ENCODE peak calls at places on chromosomes 7 and 10, in eight cellular contexts. M is foreskin keratinocyte, Z is NCI-H187, I is HuH-7.5, R is ureter, P is HL-60, J is T-helper 2 cell, S is HCEC 1CT. L is an unnamed sample.

GRCh38 chr7:1263391-1263951 is 30.8 kb downstream of the UNCX start:
- DNase-seq in M (no peak), Z (no peak), I (no peak), R (no peak), P (no peak), J (no peak), S (no peak), L (no peak)

GRCh38 chr10:70549962-70550845 is 52.3 kb downstream of the PRF1 start:
- DNase-seq in M (no peak), Z (peak), I (peak), R (peak), P (no peak), J (peak), S (peak), L (no peak)

GRCh38 chr7:44251269-44251668 is 50.5 kb downstream of the YKT6 start:
- DNase-seq in M (no peak), Z (no peak), I (no peak), R (no peak), P (no peak), J (no peak), S (no peak), L (no peak)

GRCh38 chr7:113764401-113765035 is 154.3 kb downstream of the PPP1R3A start:
- DNase-seq in M (peak), Z (no peak), I (no peak), R (no peak), P (no peak), J (no peak), S (peak), L (no peak)

GRCh38 chr10:21993360-21994001 is 10.0 kb downstream of the DNAJC1 start:
- DNase-seq in M (no peak), Z (no peak), I (no peak), R (no peak), P (no peak), J (no peak), S (peak), L (no peak)

GRCh38 chr10:95388539-95388938 is 97.7 kb upstream of the PDLIM1 start:
- DNase-seq in M (no peak), Z (no peak), I (peak), R (no peak), P (no peak), J (no peak), S (no peak), L (no peak)

GRCh38 chr7:129949292-129950133 is 3.2 kb downstream of the UBE2H start:
- DNase-seq in M (peak), Z (no peak), I (no peak), R (no peak), P (no peak), J (no peak), S (peak), L (no peak)

GRCh38 chr7:135441791-135442190 is 68.1 kb downstream of the CNOT4 start:
- DNase-seq in M (peak), Z (no peak), I (no peak), R (no peak), P (no peak), J (no peak), S (peak), L (no peak)

GRCh38 chr7:41911792-41912191 is 208.9 kb upstream of the INHBA start:
- DNase-seq in M (peak), Z (no peak), I (no peak), R (no peak), P (no peak), J (no peak), S (peak), L (no peak)

GRCh38 chr7:20598479-20599419 is 16.7 kb upstream of the ABCB5 start:
- DNase-seq in M (peak), Z (peak), I (peak), R (no peak), P (peak), J (no peak), S (peak), L (no peak)

GRCh38 chr10:111018021-111018420 is 58.8 kb upstream of the ADRA2A start:
- DNase-seq in M (no peak), Z (no peak), I (no peak), R (no peak), P (no peak), J (no peak), S (peak), L (no peak)

GRCh38 chr7:43625453-43625852 is 42.5 kb downstream of the STK17A start:
- DNase-seq in M (no peak), Z (no peak), I (no peak), R (no peak), P (no peak), J (no peak), S (no peak), L (no peak)

GRCh38 chr10:33732176-33733025 is 397.9 kb upstream of the NRP1 start:
- DNase-seq in M (no peak), Z (no peak), I (no peak), R (no peak), P (no peak), J (no peak), S (no peak), L (no peak)

GRCh38 chr7:155570991-155571390 is 24.6 kb upstream of the CNPY1 start:
- DNase-seq in M (no peak), Z (no peak), I (no peak), R (no peak), P (no peak), J (no peak), S (no peak), L (no peak)

GRCh38 chr7:73893342-73894101 is 32.6 kb downstream of the TMEM270 start:
- DNase-seq in M (no peak), Z (no peak), I (no peak), R (no peak), P (no peak), J (no peak), S (no peak), L (peak)

L was measured in coronary artery.